ENCODE peak calls at places on chromosomes 6 and 20, in five cellular contexts. D is mammary epithelial cell, J is H9, Y is fibroblast of lung, M is caudate nucleus. K is an unnamed sample.
A peak's percentile ranks its signal among the peaks of the same experiment; 100 is the strongest.

GRCh38 chr6:484086-484728 is 92.7 kb downstream of the IRF4 start:
- DNase-seq in D (peak; percentile 20), J (no peak), Y (no peak), M (no peak), K (no peak)

GRCh38 chr6:106773482-106773881 is 144.1 kb downstream of the QRSL1 start:
- DNase-seq in D (peak; percentile 89), J (no peak), Y (no peak), M (no peak), K (no peak)

GRCh38 chr20:24102290-24102689 is 113.7 kb upstream of the GGTLC1 start:
- DNase-seq in D (no peak), J (peak; percentile 73), Y (no peak), M (no peak), K (no peak)

GRCh38 chr6:127118505-127119360 is at the start of gene RSPO3:
- DNase-seq in D (peak; percentile 17), J (peak; percentile 62), Y (peak; percentile 43), M (no peak), K (no peak)

GRCh38 chr6:71463061-71463460 is 174.4 kb downstream of the OGFRL1 start:
- DNase-seq in D (no peak), J (no peak), Y (peak; percentile 22), M (no peak), K (no peak)

GRCh38 chr6:135008072-135008940 is 46.3 kb downstream of the HBS1L start:
- DNase-seq in D (no peak), J (no peak), Y (no peak), M (no peak), K (no peak)

GRCh38 chr20:40669692-40670091 is 19.3 kb downstream of the MAFB start:
- DNase-seq in D (no peak), J (no peak), Y (no peak), M (no peak), K (no peak)

GRCh38 chr6:42452171-42453026 is 673 bp upstream of the TRERF1 start:
- DNase-seq in D (peak; percentile 69), J (peak; percentile 87), Y (peak; percentile 91), M (peak; percentile 75), K (no peak)

GRCh38 chr20:1667510-1668085 is 10.0 kb upstream of the SIRPG start:
- DNase-seq in D (no peak), J (no peak), Y (no peak), M (no peak), K (no peak)

GRCh38 chr6:26489926-26490575 is 10.1 kb upstream of the BTN1A1 start:
- DNase-seq in D (no peak), J (no peak), Y (no peak), M (no peak), K (no peak)

GRCh38 chr6:2132416-2132815 is 113.0 kb downstream of the GMDS start:
- DNase-seq in D (peak; percentile 78), J (no peak), Y (peak; percentile 17), M (no peak), K (no peak)

GRCh38 chr6:33958208-33958862 is 154.5 kb upstream of the MLN start:
- DNase-seq in D (no peak), J (peak; percentile 68), Y (no peak), M (no peak), K (no peak)

GRCh38 chr6:90126178-90126577 is 170.5 kb downstream of the BACH2 start:
- DNase-seq in D (no peak), J (no peak), Y (no peak), M (no peak), K (no peak)

GRCh38 chr6:159691133-159691962 is 1.7 kb downstream of the SOD2 start:
- DNase-seq in D (peak; percentile 87), J (no peak), Y (peak; percentile 94), M (no peak), K (no peak)

GRCh38 chr6:167543602-167544506 is 219.0 kb downstream of the TTLL2 start:
- DNase-seq in D (no peak), J (no peak), Y (peak; percentile 47), M (no peak), K (no peak)

GRCh38 chr6:158709809-158710208 is 60.0 kb downstream of the SYTL3 start:
- DNase-seq in D (no peak), J (no peak), Y (no peak), M (no peak), K (no peak)

GRCh38 chr20:32495217-32495565 is 89.9 kb downstream of the NOL4L start:
- DNase-seq in D (no peak), J (peak; percentile 28), Y (no peak), M (no peak), K (no peak)

GRCh38 chr6:35302604-35303218 is 5.1 kb downstream of the DEF6 start:
- DNase-seq in D (peak; percentile 93), J (peak; percentile 80), Y (peak; percentile 12), M (no peak), K (peak; percentile 58)

GRCh38 chr6:88538130-88538706 is 372.1 kb upstream of the CNR1 start:
- DNase-seq in D (no peak), J (peak; percentile 68), Y (no peak), M (no peak), K (no peak)

GRCh38 chr6:163416640-163417253 is 2.2 kb downstream of the QKI start:
- DNase-seq in D (peak; percentile 79), J (no peak), Y (peak; percentile 91), M (no peak), K (no peak)

GRCh38 chr6:43286995-43287716 is 10.9 kb upstream of the SLC22A7 start:
- DNase-seq in D (no peak), J (peak; percentile 74), Y (no peak), M (no peak), K (no peak)

GRCh38 chr20:20096421-20096820 is 44.1 kb downstream of the CFAP61 start:
- DNase-seq in D (no peak), J (no peak), Y (no peak), M (no peak), K (no peak)

GRCh38 chr6:29702519-29703103 is 20.6 kb upstream of the HLA-F start:
- DNase-seq in D (peak; percentile 35), J (peak; percentile 92), Y (no peak), M (peak; percentile 9), K (no peak)

GRCh38 chr6:118387921-118388701 is 160.0 kb upstream of the PLN start:
- DNase-seq in D (peak; percentile 92), J (no peak), Y (peak; percentile 93), M (no peak), K (no peak)

GRCh38 chr20:38748863-38749153 is 548 bp downstream of the ACTR5 start:
- DNase-seq in D (no peak), J (peak; percentile 77), Y (no peak), M (no peak), K (no peak)

GRCh38 chr20:63539092-63539430 is 1.9 kb upstream of the PTK6 start:
- DNase-seq in D (no peak), J (no peak), Y (no peak), M (no peak), K (no peak)

GRCh38 chr20:11890331-11891080 is 27.2 kb upstream of the BTBD3 start:
- DNase-seq in D (peak; percentile 84), J (peak; percentile 97), Y (peak; percentile 88), M (peak; percentile 91), K (no peak)

GRCh38 chr6:35401514-35401913 is 50.6 kb upstream of the FANCE start:
- DNase-seq in D (peak; percentile 83), J (no peak), Y (no peak), M (no peak), K (peak; percentile 81)

GRCh38 chr6:167712332-167713087 is 114.2 kb upstream of the AFDN start:
- DNase-seq in D (no peak), J (no peak), Y (no peak), M (no peak), K (no peak)

GRCh38 chr20:21556398-21556797 is 42.5 kb upstream of the NKX2-2 start:
- DNase-seq in D (no peak), J (no peak), Y (no peak), M (no peak), K (no peak)

GRCh38 chr6:118709859-118710350 is 58.5 kb upstream of the CEP85L start:
- DNase-seq in D (peak; percentile 82), J (no peak), Y (no peak), M (no peak), K (no peak)

GRCh38 chr6:83853968-83854501 is 875 bp downstream of the RIPPLY2 start:
- DNase-seq in D (no peak), J (peak; percentile 67), Y (no peak), M (no peak), K (no peak)
- H3K27ac ChIP-seq in D (no peak overlapping the region), J (no peak overlapping the region), Y (no peak overlapping the region), M (peak overlapping the region; percentile 69), K (no peak overlapping the region)

GRCh38 chr20:53764416-53764800 is 170.8 kb upstream of the ZNF217 start:
- DNase-seq in D (no peak), J (no peak), Y (no peak), M (no peak), K (no peak)
- H3K27ac ChIP-seq in D (no peak overlapping the region), J (peak overlapping the region; percentile 90), Y (peak overlapping the region; percentile 40), M (no peak overlapping the region), K (no peak overlapping the region)

DNA sequence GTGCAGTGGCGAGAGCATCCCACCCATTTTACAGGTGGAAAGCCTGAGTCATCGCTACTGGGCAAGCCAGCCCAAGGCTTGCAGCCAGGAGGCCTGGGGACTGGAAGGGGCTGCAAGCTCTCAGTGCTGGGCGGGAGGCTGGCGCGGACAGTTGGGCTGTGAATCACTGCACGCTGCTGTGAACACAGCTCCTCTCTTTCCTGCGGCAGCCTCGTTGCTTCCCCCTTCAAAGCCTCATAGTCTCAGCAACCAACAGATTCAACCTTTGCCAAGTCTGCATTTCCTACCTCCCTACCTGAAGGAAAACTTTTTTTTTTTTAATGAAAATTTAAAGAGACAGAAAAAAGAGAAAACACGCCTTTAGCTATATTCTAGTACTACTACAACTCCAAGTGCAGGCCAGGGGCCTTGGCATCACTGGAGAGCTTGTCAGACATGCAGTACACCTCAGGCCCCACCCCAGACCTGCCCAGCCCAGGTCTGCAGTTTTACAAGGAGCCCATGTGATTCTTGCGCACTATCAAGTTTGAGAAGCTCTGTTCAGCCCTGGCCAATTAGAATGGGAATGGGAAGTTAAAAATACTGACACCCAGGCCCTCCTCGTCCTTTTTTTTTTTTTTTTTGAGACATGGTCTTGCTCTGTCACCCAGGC is 85.1 kb downstream of the NFATC2 start:
- DNase-seq in D (peak; percentile 77), J (no peak), Y (peak; percentile 76), M (no peak), K (peak; percentile 58)
- H3K27ac ChIP-seq in D (peak overlapping the region; percentile 58), J (no peak overlapping the region), Y (no peak overlapping the region), M (peak overlapping the region; percentile 46), K (peak overlapping the region; percentile 67)

GRCh38 chr6:129646140-129646569 is 63.8 kb downstream of the ARHGAP18 start:
- DNase-seq in D (no peak), J (no peak), Y (no peak), M (no peak), K (no peak)

GRCh38 chr6:129646617-129647016 is 63.4 kb downstream of the ARHGAP18 start:
- DNase-seq in D (no peak), J (no peak), Y (peak; percentile 57), M (no peak), K (no peak)

GRCh38 chr6:129645371-129646139 is 64.4 kb downstream of the ARHGAP18 start:
- DNase-seq in D (no peak), J (no peak), Y (peak; percentile 66), M (no peak), K (no peak)

GRCh38 chr6:129648819-129649491 is 61.0 kb downstream of the ARHGAP18 start:
- DNase-seq in D (no peak), J (no peak), Y (no peak), M (no peak), K (no peak)

DNA sequence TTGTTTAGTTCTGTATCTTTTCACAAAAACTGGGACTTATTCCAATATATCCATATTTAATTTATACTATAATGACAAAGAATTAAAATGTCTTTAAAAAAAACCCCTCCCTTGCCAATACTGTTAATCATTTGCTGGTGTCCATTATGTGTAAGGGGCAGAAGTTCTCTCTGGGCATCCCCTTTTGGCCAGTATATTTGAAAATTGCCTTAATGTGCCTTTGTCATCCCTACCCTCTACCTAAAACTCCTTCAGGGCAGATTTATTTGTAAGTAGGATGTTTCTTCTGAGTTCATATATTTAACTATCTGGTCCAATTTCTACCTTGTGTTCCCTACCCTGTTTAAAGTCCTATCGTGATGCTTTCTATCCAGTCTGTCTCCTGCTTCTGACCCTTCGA is 62.9 kb downstream of the ARHGAP18 start:
- DNase-seq in D (no peak), J (no peak), Y (no peak), M (no peak), K (no peak)
- H3K27ac ChIP-seq in D (no peak overlapping the region), J (no peak overlapping the region), Y (no peak overlapping the region), M (no peak overlapping the region), K (no peak overlapping the region)